ENCODE peak calls at places on chromosomes 4 and X, in eight cellular contexts. A is stomach, P is MM.1S, Y is ovary, S is substantia nigra, G is foreskin keratinocyte, K is HCT116, E is brain microvascular endothelial cell. N is an unnamed sample.
A peak's percentile ranks its signal among the peaks of the same experiment; 100 is the strongest.

GRCh38 chrX:15359701-15360100 is 24.4 kb upstream of the PIGA start:
- DNase-seq in S (no peak), P (no peak), A (no peak), G (no peak), E (no peak), Y (no peak), K (no peak), N (no peak)

GRCh38 chr4:110417151-110417550 is 58.8 kb upstream of the ENPEP start:
- DNase-seq in E (no peak), A (no peak), K (no peak), G (no peak), Y (no peak), P (no peak), S (no peak), N (no peak)

GRCh38 chr4:37892641-37893040 is 1.8 kb downstream of the TBC1D1 start:
- DNase-seq in E (no peak), S (no peak), Y (no peak), K (no peak), P (peak; percentile 15), A (no peak), G (no peak), N (peak; percentile 54)

GRCh38 chr4:180164799-180165198 is 2078.4 kb upstream of the TENM3 start:
- DNase-seq in P (no peak), G (peak; percentile 45), K (no peak), Y (no peak), S (no peak), A (no peak), E (no peak), N (no peak)

GRCh38 chr4:72604324-72604723 is 35.3 kb upstream of the ADAMTS3 start:
- DNase-seq in K (no peak), Y (no peak), P (no peak), A (no peak), G (peak; percentile 40), S (no peak), E (peak; percentile 61), N (no peak)

GRCh38 chr4:113822555-113823290 is 61.2 kb upstream of the CAMK2D start:
- DNase-seq in Y (no peak), P (peak; percentile 70), E (no peak), K (no peak), G (no peak), A (no peak), S (no peak), N (no peak)

GRCh38 chr4:151267104-151267503 is 9.9 kb upstream of the PRSS48 start:
- DNase-seq in Y (no peak), P (no peak), E (no peak), S (no peak), A (no peak), G (no peak), K (no peak), N (no peak)

GRCh38 chr4:105631818-105632400 is 76.6 kb downstream of the INTS12 start:
- DNase-seq in P (peak; percentile 46), E (no peak), K (no peak), S (no peak), Y (no peak), A (no peak), G (no peak), N (no peak)

GRCh38 chrX:97060019-97060418 is 176.3 kb downstream of the RPA4 start:
- DNase-seq in A (no peak), P (no peak), G (no peak), E (no peak), K (no peak), S (no peak), Y (no peak), N (no peak)

GRCh38 chrX:42490111-42490510 is 287.9 kb downstream of the PPP1R2C start:
- DNase-seq in S (no peak), Y (no peak), P (no peak), K (no peak), A (no peak), G (no peak), E (no peak), N (no peak)

GRCh38 chrX:110852180-110852579 is 56.6 kb upstream of the CHRDL1 start:
- DNase-seq in E (no peak), G (no peak), K (no peak), P (peak; percentile 46), S (no peak), A (no peak), Y (no peak), N (no peak)

DNA sequence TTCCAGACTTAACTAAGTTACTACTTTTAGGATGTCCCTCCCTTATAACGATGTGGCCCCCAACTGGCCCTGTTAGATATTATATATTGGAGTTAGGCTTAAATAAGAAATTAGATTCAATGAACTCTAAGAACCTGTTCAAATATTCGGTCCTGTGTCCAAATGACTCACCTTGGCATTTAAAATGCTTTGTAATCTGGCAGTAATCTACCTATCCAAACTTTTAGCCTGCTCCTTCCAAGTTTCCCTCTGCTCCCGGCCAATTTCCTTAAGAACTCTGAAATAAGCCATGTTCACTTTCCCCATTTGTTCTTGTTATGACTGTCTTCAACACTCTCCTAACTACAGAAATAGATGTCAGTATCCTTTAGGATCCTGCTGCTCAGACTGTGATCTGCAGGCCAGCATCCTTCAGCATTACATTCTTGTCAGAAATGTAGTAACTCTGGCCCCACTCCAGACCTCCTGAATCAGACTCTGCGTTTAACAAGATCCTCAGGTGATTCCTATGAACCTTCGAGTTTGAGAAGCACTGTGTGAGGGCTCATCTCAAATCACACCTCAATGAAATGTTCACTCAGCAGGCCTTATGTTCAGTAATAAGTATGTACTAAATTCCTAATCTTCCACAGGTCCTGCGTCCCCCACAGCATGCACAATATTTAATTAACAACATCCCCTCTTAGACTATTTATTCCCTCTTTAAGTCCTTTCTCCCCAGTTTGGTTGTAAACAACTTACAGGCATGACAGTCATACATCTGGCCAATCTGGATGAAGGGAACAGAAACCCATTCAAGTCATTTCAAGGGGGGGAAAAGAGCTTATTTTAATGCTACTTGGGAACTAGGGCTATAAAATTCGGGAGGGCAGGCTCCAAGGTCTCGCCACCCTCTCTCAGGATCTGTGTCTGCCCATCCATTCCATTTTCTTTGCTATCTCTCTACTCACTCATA is 3.0 kb downstream of the ATP8A1 start:
- DNase-seq in E (no peak), P (no peak), S (no peak), Y (no peak), A (peak; percentile 31), G (no peak), K (no peak), N (no peak)
- H3K27ac ChIP-seq in E (no peak overlapping the region), P (no peak overlapping the region), S (peak overlapping the region; percentile 76), Y (no peak overlapping the region), A (peak overlapping the region; percentile 75), G (no peak overlapping the region), K (no peak overlapping the region), N (peak overlapping the region; percentile 15)

DNA sequence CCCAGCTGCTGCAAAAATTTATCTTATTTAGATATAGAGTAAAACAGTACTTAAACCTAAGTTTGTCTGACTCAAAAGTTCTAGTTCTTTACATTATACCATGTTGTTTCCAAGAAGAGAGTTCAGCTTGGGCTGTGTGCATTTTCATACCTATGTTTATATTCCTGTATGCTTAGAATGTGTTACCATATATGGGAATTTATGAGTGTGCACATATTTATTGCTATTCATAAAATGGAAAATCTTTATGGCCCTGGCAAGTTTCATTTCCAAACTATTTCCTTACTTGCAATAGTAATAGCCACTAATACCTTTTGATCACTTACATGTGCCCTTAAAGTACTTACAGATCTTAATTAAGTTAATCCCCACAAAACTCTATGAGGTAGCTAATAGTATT is 2.6 kb downstream of the HEPH start:
- DNase-seq in Y (no peak), P (no peak), A (no peak), S (no peak), E (no peak), G (no peak), K (no peak), N (no peak)
- H3K27ac ChIP-seq in Y (no peak overlapping the region), P (no peak overlapping the region), A (no peak overlapping the region), S (no peak overlapping the region), E (no peak overlapping the region), G (no peak overlapping the region), K (no peak overlapping the region), N (no peak overlapping the region)

GRCh38 chr4:120688791-120689190 is 233.7 kb downstream of the PRDM5 start:
- DNase-seq in P (no peak), A (no peak), Y (no peak), G (no peak), K (no peak), E (no peak), S (no peak), N (no peak)
- H3K27ac ChIP-seq in P (no peak overlapping the region), A (no peak overlapping the region), Y (no peak overlapping the region), G (no peak overlapping the region), K (no peak overlapping the region), E (no peak overlapping the region), S (no peak overlapping the region), N (no peak overlapping the region)

GRCh38 chrX:12791253-12792228 is at the start of gene PRPS2:
- DNase-seq in K (no peak), Y (peak; percentile 81), A (peak; percentile 69), P (peak; percentile 45), S (peak; percentile 15), E (peak; percentile 6), G (peak; percentile 25), N (peak; percentile 75)
- H3K27ac ChIP-seq in K (peak within 1 kb of the TSS; percentile 75), Y (peak within 1 kb of the TSS; percentile 16), A (peak within 1 kb of the TSS; percentile 82), P (no peak within 1 kb of the TSS), S (no peak within 1 kb of the TSS), E (no peak within 1 kb of the TSS), G (no peak within 1 kb of the TSS), N (no peak within 1 kb of the TSS)

DNA sequence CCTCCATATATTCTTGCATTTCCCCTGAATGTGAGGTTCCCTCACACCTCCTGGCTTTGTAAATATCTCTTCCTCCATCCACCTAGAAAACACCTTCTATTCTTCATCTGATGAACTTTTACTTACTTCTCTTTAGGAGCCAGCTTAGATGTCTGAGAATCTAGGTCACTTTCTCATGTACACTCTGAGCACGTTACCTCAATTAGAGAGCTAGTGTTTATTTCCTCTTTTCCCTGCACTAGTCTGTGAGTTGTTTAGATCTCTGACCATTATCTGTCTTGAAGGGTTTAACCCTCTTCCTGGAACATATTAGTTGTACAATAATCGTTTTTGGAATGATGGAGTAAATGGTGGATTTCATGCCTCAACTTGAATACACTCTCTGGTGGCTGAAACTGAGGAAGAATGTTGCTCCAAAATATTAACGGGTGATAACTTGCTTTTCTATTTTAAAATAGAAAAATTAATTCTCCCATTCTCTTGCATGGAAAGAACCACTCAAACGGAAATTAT is 8.5 kb upstream of the NEIL3 start:
- DNase-seq in E (no peak), Y (no peak), S (no peak), K (no peak), G (peak; percentile 72), P (no peak), A (no peak), N (no peak)
- H3K27ac ChIP-seq in E (no peak overlapping the region), Y (no peak overlapping the region), S (no peak overlapping the region), K (no peak overlapping the region), G (peak overlapping the region; percentile 25), P (no peak overlapping the region), A (no peak overlapping the region), N (no peak overlapping the region)

DNA sequence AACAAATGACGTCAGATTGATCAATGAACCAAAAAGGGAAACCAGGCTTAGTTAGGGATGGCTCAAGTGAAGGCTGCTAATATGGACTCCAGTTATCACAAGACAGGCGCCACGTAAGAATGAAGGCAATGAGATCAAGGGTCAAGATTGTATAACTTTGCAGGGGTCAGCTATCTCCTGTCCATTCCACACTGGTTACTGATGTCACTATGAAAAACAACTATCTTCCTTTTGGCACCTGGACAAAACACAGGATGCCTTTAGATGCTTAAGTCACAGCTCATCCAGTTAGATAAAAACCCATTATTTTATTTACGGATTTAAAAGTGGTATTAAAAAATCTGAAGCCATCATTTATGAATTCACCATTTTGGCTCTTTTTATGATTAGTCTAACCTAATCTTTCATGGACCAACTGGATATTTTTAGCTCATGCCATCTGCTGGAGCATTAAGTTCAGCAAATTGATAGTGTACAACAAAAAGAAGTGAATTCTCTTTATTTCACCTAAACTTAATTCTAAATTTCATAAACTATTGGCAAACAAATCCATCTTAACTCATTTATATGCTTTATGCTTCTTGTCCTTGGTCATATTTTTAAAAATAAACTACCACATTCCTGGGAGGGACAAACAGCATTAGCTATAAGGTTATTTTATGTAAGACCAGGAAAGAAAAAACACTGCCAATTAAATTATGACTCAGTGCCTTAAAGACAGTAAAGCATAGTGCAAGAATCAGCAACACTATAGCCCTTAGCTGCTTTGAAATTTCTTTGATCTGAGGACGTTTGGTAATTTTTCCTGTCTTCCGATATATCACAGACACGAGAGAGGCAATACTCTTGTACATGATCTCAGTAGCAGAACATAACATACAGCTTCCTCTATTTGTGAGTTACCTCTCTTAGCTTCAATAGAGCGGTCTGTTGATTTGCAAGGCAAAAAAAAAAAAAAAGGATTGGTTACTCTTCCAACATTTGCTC is 27.0 kb downstream of the DHX15 start:
- DNase-seq in K (peak; percentile 6), G (peak; percentile 27), S (no peak), P (no peak), A (no peak), E (peak; percentile 41), Y (no peak), N (no peak)
- H3K27ac ChIP-seq in K (no peak overlapping the region), G (peak overlapping the region; percentile 6), S (no peak overlapping the region), P (no peak overlapping the region), A (no peak overlapping the region), E (no peak overlapping the region), Y (no peak overlapping the region), N (no peak overlapping the region)

N was measured in lower lobe of right lung.